ENCODE peak calls at places on chromosome 5, in six cellular contexts. I, X, R, A, D and F are unnamed samples.

GRCh38 chr5:138536665-138537315 is 6.2 kb downstream of the ETF1 start:
- DNase-seq in A (no peak), R (no peak), D (no peak), I (peak), X (no peak), F (no peak)

GRCh38 chr5:1797855-1798254 is 1.8 kb downstream of the MRPL36 start:
- DNase-seq in A (no peak), X (no peak), R (no peak), I (no peak), D (no peak), F (no peak)

GRCh38 chr5:178547753-178548415 is 42.3 kb downstream of the COL23A1 start:
- DNase-seq in D (no peak), I (no peak), A (no peak), X (no peak), R (no peak), F (no peak)

GRCh38 chr5:167699434-167699833 is 592.0 kb upstream of the WWC1 start:
- DNase-seq in X (peak), A (peak), I (peak), R (peak), D (peak), F (no peak)

GRCh38 chr5:82274343-82275266 is 3.5 kb downstream of the RPS23 start:
- DNase-seq in D (no peak), A (no peak), R (no peak), I (no peak), X (no peak), F (no peak)

GRCh38 chr5:179907570-179908324 is at the start of gene TBC1D9B:
- DNase-seq in A (no peak), X (peak), I (peak), D (no peak), R (peak), F (peak)

GRCh38 chr5:175383350-175383749 is 60.6 kb downstream of the DRD1 start:
- DNase-seq in A (no peak), I (no peak), D (no peak), X (peak), R (no peak), F (no peak)

GRCh38 chr5:175556794-175557193 is 78.4 kb downstream of the SFXN1 start:
- DNase-seq in I (no peak), X (no peak), D (no peak), R (no peak), A (no peak), F (no peak)

GRCh38 chr5:15367501-15367900 is 132.5 kb upstream of the FBXL7 start:
- DNase-seq in A (no peak), I (no peak), X (no peak), R (no peak), D (no peak), F (no peak)

GRCh38 chr5:31378838-31379237 is 153.1 kb downstream of the DROSHA start:
- DNase-seq in D (no peak), I (peak), A (no peak), R (peak), X (no peak), F (no peak)

GRCh38 chr5:168714046-168714445 is 134.9 kb upstream of the PANK3 start:
- DNase-seq in D (no peak), X (peak), I (peak), R (peak), A (no peak), F (no peak)
- TF ChIP-seq CTCF in D (no peak), X (no peak), I (no peak), R (no peak), A (no peak), F (no peak)

GRCh38 chr5:142911170-142911569 is 141.0 kb downstream of the ARHGAP26 start:
- DNase-seq in R (no peak), X (no peak), D (no peak), I (no peak), A (no peak), F (no peak)

GRCh38 chr5:142915038-142915437 is 144.9 kb downstream of the ARHGAP26 start:
- DNase-seq in D (no peak), R (no peak), I (no peak), A (no peak), X (no peak), F (no peak)

GRCh38 chr5:142911775-142912174 is 141.6 kb downstream of the ARHGAP26 start:
- DNase-seq in X (no peak), D (no peak), I (no peak), A (no peak), R (no peak), F (no peak)

GRCh38 chr5:142915840-142916424 is 145.8 kb downstream of the ARHGAP26 start:
- DNase-seq in I (peak), D (peak), X (peak), A (no peak), R (peak), F (peak)

DNA sequence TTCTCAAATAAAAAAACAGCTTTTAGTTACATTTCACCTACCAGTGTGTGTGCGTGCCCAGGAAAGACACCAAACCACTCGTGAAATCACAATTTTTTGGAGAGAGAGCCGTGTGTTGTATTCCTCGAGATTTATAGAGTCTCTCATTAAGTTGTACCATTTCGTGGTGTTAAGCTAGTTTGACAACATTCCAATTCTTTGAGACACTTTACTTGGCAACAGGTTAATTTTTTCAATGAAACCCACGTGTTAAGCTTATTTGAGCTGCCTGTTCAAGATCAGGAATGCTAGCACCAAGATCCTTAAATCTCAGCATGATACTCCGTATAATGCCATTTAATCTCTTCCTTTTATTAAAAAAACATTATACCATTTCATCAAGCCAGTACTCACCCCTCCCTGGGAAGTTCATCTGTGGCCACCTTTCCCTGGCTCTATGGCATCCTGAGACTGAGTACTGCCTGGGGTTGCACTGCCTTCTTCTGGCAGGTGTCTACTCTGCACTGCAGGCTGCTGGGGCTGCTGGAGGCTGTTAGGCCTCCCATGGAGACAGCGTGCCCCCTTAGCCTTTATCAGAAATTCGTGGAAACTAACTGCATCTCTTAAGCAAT is 143.7 kb downstream of the ARHGAP26 start:
- DNase-seq in X (no peak), D (no peak), I (peak), A (no peak), R (no peak), F (no peak)
- TF ChIP-seq CTCF in X (peak), D (no peak), I (peak), A (no peak), R (no peak), F (no peak)

DNA sequence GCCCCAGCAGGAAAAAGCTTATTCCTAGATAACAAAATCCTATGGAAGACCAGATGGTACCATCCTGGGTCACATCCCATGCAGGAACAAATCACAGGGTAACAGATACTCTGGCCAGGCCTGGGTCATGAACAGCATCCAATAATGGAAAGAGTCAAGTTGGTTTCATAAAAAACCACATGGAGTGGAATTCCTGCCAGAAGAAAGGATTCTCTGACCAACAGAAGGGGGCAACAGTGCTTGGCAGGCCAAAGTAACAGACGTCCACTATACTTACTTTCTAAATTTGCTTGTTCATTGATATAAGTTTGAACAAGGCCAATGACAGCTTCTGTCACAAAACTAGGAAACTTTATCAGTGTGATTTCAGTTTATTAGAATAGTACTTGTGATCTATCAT is 273.5 kb downstream of the ARRDC3 start:
- DNase-seq in D (no peak), R (no peak), I (no peak), A (no peak), X (peak), F (no peak)
- TF ChIP-seq CTCF in D (peak), R (peak), I (no peak), A (no peak), X (peak), F (no peak)

GRCh38 chr5:19795218-19795617 is 192.8 kb downstream of the CDH18 start:
- DNase-seq in X (peak), A (no peak), D (peak), R (peak), I (peak), F (no peak)
- TF ChIP-seq CTCF in X (peak), A (peak), D (peak), R (peak), I (peak), F (no peak)

GRCh38 chr5:58122157-58122556 is 337.7 kb downstream of the PLK2 start:
- DNase-seq in X (no peak), R (no peak), D (no peak), A (no peak), I (no peak), F (no peak)
- TF ChIP-seq CTCF in X (no peak), R (no peak), D (no peak), A (no peak), I (no peak), F (no peak)

GRCh38 chr5:74765201-74765600 is 1.7 kb downstream of the GFM2 start:
- DNase-seq in X (peak), D (no peak), R (no peak), I (peak), A (no peak), F (no peak)

GRCh38 chr5:74763504-74763903 is 3.4 kb downstream of the GFM2 start:
- DNase-seq in I (peak), D (no peak), X (no peak), R (peak), A (no peak), F (no peak)

GRCh38 chr5:74762599-74762998 is 4.3 kb downstream of the GFM2 start:
- DNase-seq in R (peak), I (peak), X (peak), A (peak), D (peak), F (no peak)

GRCh38 chr5:74765929-74766328 is 988 bp downstream of the GFM2 start:
- DNase-seq in D (no peak), A (no peak), R (no peak), X (no peak), I (no peak), F (no peak)

DNA sequence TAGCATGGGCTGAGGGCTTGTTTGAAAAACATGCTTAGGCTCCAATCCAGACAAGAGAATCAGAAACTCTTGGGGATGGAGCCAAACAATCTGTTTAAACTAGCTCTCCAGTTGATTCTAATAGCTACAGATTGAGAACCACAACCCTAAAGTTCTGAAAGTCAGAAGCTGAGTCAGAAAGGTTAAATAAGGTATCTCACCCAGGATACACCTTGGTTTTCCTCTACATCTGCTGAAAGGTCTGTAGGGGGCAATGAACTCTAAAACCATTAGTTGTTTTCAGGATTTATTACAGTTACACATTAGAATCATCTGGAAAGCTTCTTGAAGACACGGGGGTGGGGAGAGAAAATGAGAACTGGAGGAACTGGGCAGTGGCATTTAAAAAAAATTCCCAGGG is 5.7 kb downstream of the GFM2 start:
- DNase-seq in I (peak), D (no peak), X (no peak), R (peak), A (no peak), F (no peak)
- TF ChIP-seq CTCF in I (no peak), D (no peak), X (no peak), R (no peak), A (no peak), F (no peak)

GRCh38 chr5:165076686-165077085 is 1571.3 kb downstream of the MAT2B start:
- DNase-seq in I (no peak), D (no peak), A (no peak), X (no peak), R (no peak), F (no peak)
- TF ChIP-seq CTCF in I (no peak), D (no peak), A (no peak), X (no peak), R (no peak), F (no peak)